ENCODE peak calls at places on chromosomes 16 and 17, in seven cellular contexts. One of them, this sample, is unnamed.
A peak's percentile ranks its signal among the peaks of the same experiment; 100 is the strongest.

GRCh38 chr17:2028234-2028614 is 1.7 kb upstream of the DPH1 start:
- DNase-seq in HEK293T: no peak
- DNase-seq in WTC11: no peak
- DNase-seq in HCT116: no peak
- DNase-seq in HepG2: no peak
- DNase-seq in GM12878: no peak
- DNase-seq in K562: no peak
- DNase-seq in this sample: no peak

GRCh38 chr17:2611627-2612026 is 18.2 kb downstream of the PAFAH1B1 start:
- DNase-seq in HEK293T: no peak
- DNase-seq in WTC11: no peak
- DNase-seq in HCT116: no peak
- DNase-seq in HepG2: no peak
- DNase-seq in GM12878: no peak
- DNase-seq in K562: no peak
- DNase-seq in this sample: no peak

GRCh38 chr16:52721331-52721730 is 174.4 kb upstream of the TOX3 start:
- DNase-seq in HEK293T: no peak
- DNase-seq in WTC11: no peak
- DNase-seq in HCT116: no peak
- DNase-seq in HepG2: no peak
- DNase-seq in GM12878: no peak
- DNase-seq in K562: no peak
- DNase-seq in this sample: no peak

GRCh38 chr17:3692346-3692745 is 3.6 kb downstream of the P2RX5 start:
- DNase-seq in HEK293T: no peak
- DNase-seq in WTC11: peak; percentile 61
- DNase-seq in HCT116: no peak
- DNase-seq in HepG2: no peak
- DNase-seq in GM12878: no peak
- DNase-seq in K562: peak; percentile 39
- DNase-seq in this sample: peak; percentile 59

GRCh38 chr17:17575360-17576251 is 15.9 kb downstream of the PEMT start:
- DNase-seq in HEK293T: no peak
- DNase-seq in WTC11: no peak
- DNase-seq in HCT116: no peak
- DNase-seq in HepG2: no peak
- DNase-seq in GM12878: no peak
- DNase-seq in K562: no peak
- DNase-seq in this sample: no peak

GRCh38 chr17:64534187-64534586 is 27.4 kb downstream of the CEP95 start:
- DNase-seq in HEK293T: no peak
- DNase-seq in WTC11: no peak
- DNase-seq in HCT116: no peak
- DNase-seq in HepG2: no peak
- DNase-seq in GM12878: no peak
- DNase-seq in K562: no peak
- DNase-seq in this sample: no peak

GRCh38 chr17:8892338-8892690 is 24.8 kb upstream of the PIK3R6 start:
- DNase-seq in HEK293T: no peak
- DNase-seq in WTC11: no peak
- DNase-seq in HCT116: no peak
- DNase-seq in HepG2: no peak
- DNase-seq in GM12878: peak; percentile 92
- DNase-seq in K562: no peak
- DNase-seq in this sample: no peak

GRCh38 chr16:77236063-77236511 is 36.9 kb downstream of the SYCE1L start:
- DNase-seq in HEK293T: peak; percentile 86
- DNase-seq in WTC11: peak; percentile 94
- DNase-seq in HCT116: no peak
- DNase-seq in HepG2: peak; percentile 80
- DNase-seq in GM12878: no peak
- DNase-seq in K562: peak; percentile 83
- DNase-seq in this sample: peak; percentile 79

GRCh38 chr16:72561-73537 is at the start of gene RHBDF1:
- DNase-seq in HEK293T: peak; percentile 68
- DNase-seq in WTC11: peak; percentile 74
- DNase-seq in HCT116: no peak
- DNase-seq in HepG2: no peak
- DNase-seq in GM12878: no peak
- DNase-seq in K562: peak; percentile 85
- DNase-seq in this sample: peak; percentile 76

GRCh38 chr16:50024684-50025543 is at the start of gene CNEP1R1:
- DNase-seq in HEK293T: peak; percentile 97
- DNase-seq in WTC11: peak; percentile 95
- DNase-seq in HCT116: peak; percentile 96
- DNase-seq in HepG2: peak; percentile 97
- DNase-seq in GM12878: peak; percentile 93
- DNase-seq in K562: peak; percentile 99
- DNase-seq in this sample: peak; percentile 92

GRCh38 chr17:13699261-13699660 is 97.5 kb upstream of the HS3ST3A1 start:
- DNase-seq in HEK293T: no peak
- DNase-seq in WTC11: no peak
- DNase-seq in HCT116: no peak
- DNase-seq in HepG2: no peak
- DNase-seq in GM12878: no peak
- DNase-seq in K562: no peak
- DNase-seq in this sample: no peak

GRCh38 chr16:89170346-89171215 is 967 bp upstream of the CDH15 start:
- DNase-seq in HEK293T: no peak
- DNase-seq in WTC11: peak; percentile 92
- DNase-seq in HCT116: peak; percentile 57
- DNase-seq in HepG2: no peak
- DNase-seq in GM12878: no peak
- DNase-seq in K562: no peak
- DNase-seq in this sample: peak; percentile 44
- TF ChIP-seq SP1 in HEK293T: no peak
- TF ChIP-seq SP1 in WTC11: no peak
- TF ChIP-seq SP1 in HCT116: no peak
- TF ChIP-seq SP1 in HepG2: no peak
- TF ChIP-seq SP1 in GM12878: no peak
- TF ChIP-seq SP1 in K562: no peak
- TF ChIP-seq SP1 in this sample: no peak

GRCh38 chr17:79038545-79039135 is 14.7 kb downstream of the C1QTNF1 start:
- DNase-seq in HEK293T: no peak
- DNase-seq in WTC11: no peak
- DNase-seq in HCT116: no peak
- DNase-seq in HepG2: no peak
- DNase-seq in GM12878: no peak
- DNase-seq in K562: no peak
- DNase-seq in this sample: no peak
- TF ChIP-seq SP1 in HEK293T: no peak
- TF ChIP-seq SP1 in WTC11: no peak
- TF ChIP-seq SP1 in HCT116: no peak
- TF ChIP-seq SP1 in HepG2: no peak
- TF ChIP-seq SP1 in GM12878: no peak
- TF ChIP-seq SP1 in K562: no peak
- TF ChIP-seq SP1 in this sample: no peak

GRCh38 chr17:43810226-43810715 is 22.7 kb downstream of the MPP3 start:
- DNase-seq in HEK293T: no peak
- DNase-seq in WTC11: no peak
- DNase-seq in HCT116: no peak
- DNase-seq in HepG2: no peak
- DNase-seq in GM12878: no peak
- DNase-seq in K562: no peak
- DNase-seq in this sample: no peak
- TF ChIP-seq SP1 in HEK293T: no peak
- TF ChIP-seq SP1 in WTC11: no peak
- TF ChIP-seq SP1 in HCT116: no peak
- TF ChIP-seq SP1 in HepG2: no peak
- TF ChIP-seq SP1 in GM12878: no peak
- TF ChIP-seq SP1 in K562: no peak
- TF ChIP-seq SP1 in this sample: no peak

GRCh38 chr16:84254080-84254479 is 14.3 kb upstream of the KCNG4 start:
- DNase-seq in HEK293T: no peak
- DNase-seq in WTC11: no peak
- DNase-seq in HCT116: no peak
- DNase-seq in HepG2: no peak
- DNase-seq in GM12878: no peak
- DNase-seq in K562: no peak
- DNase-seq in this sample: no peak
- TF ChIP-seq SP1 in HEK293T: no peak
- TF ChIP-seq SP1 in WTC11: no peak
- TF ChIP-seq SP1 in HCT116: no peak
- TF ChIP-seq SP1 in HepG2: no peak
- TF ChIP-seq SP1 in GM12878: no peak
- TF ChIP-seq SP1 in K562: no peak
- TF ChIP-seq SP1 in this sample: no peak

GRCh38 chr17:49333806-49334205 is 28.2 kb downstream of the ZNF652 start:
- DNase-seq in HEK293T: no peak
- DNase-seq in WTC11: no peak
- DNase-seq in HCT116: no peak
- DNase-seq in HepG2: no peak
- DNase-seq in GM12878: no peak
- DNase-seq in K562: no peak
- DNase-seq in this sample: no peak

GRCh38 chr17:49325980-49326379 is 36.1 kb downstream of the ZNF652 start:
- DNase-seq in HEK293T: no peak
- DNase-seq in WTC11: no peak
- DNase-seq in HCT116: no peak
- DNase-seq in HepG2: no peak
- DNase-seq in GM12878: no peak
- DNase-seq in K562: no peak
- DNase-seq in this sample: no peak

DNA sequence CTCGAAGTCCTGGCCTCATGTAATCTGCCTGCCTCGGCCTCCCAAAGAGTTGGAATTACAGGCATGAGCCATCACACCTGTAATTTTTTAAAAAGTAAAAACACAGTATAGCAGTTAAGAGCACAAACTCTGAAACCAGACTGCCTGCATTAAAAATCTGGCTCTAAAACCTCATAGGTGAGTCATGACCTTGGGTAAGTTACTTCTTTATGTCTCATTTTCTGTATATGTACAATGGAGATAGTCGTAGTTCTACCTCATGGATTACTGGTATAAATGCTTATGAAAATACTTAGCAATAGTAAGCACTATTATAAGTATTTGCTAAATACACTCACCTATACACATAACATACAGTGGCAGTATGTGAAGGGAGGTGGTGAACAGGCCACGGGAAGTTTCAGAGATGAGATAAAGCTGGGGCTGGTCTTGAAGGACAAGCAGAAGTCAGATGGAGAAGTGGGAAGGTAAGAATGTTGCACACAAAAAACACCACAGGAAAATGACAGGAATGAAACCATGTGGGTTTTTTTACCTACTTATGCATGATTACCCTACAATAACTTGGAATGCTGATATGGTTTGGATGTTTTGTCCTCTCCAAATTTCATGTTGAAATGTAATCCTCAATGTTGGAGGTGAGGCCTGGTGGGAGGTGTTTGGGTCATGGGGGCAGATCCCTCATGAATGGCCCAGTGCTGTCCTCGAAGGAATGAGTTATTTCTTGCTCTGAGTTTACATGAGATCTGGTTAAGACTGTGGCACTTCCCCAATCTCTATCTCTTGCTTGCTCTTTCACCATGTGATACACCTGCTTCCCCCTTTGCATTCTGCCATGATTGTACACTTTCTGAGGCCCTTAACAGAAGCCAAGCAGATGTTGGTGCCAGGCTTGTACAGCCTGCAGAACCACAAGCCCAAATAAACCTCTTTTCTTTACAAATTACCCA is 33.9 kb downstream of the ZNF652 start:
- DNase-seq in HEK293T: no peak
- DNase-seq in WTC11: no peak
- DNase-seq in HCT116: no peak
- DNase-seq in HepG2: no peak
- DNase-seq in GM12878: no peak
- DNase-seq in K562: peak; percentile 21
- DNase-seq in this sample: no peak
- TF ChIP-seq SP1 in HEK293T: no peak
- TF ChIP-seq SP1 in WTC11: no peak
- TF ChIP-seq SP1 in HCT116: no peak
- TF ChIP-seq SP1 in HepG2: no peak
- TF ChIP-seq SP1 in GM12878: no peak
- TF ChIP-seq SP1 in K562: no peak
- TF ChIP-seq SP1 in this sample: no peak

DNA sequence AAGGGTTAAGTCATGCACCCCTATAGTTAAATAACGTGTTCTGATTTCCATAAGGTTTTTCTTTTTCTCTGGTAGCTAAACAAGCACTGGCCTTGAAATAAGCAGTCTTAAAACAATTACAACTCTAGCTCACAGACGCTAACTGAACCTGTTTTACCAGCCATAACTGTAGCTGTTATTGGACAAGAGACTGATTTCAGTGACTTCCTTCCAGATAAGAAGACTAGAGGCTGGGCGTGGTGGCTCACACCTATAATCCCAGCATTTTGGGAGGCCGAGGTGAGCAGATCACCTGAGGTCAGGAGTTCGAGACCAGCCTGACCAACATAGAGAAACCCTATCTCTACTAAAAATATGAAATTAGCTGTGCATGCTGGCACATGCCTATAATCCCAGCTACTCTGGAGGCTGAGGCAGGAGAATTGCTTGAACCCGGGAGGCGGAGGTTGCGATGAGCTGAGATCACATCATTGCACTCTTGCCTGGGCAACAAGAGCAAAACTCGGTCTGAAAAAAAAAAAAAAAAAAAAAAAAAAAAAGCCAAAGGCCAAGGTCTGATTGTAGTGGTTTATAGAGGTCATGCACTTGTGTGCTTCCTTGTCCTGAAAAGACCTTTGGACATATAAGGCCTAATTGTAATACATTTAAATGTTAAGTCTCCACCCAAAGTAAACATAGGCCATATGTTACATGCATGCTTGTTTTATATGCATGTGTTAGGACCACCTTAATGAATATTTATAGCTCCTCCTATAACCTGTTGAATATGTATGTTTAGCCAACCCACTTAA is 319.5 kb upstream of the CA10 start:
- DNase-seq in HEK293T: no peak
- DNase-seq in WTC11: no peak
- DNase-seq in HCT116: no peak
- DNase-seq in HepG2: no peak
- DNase-seq in GM12878: no peak
- DNase-seq in K562: no peak
- DNase-seq in this sample: no peak
- TF ChIP-seq SP1 in HEK293T: no peak
- TF ChIP-seq SP1 in WTC11: no peak
- TF ChIP-seq SP1 in HCT116: no peak
- TF ChIP-seq SP1 in HepG2: no peak
- TF ChIP-seq SP1 in GM12878: no peak
- TF ChIP-seq SP1 in K562: no peak
- TF ChIP-seq SP1 in this sample: no peak

DNA sequence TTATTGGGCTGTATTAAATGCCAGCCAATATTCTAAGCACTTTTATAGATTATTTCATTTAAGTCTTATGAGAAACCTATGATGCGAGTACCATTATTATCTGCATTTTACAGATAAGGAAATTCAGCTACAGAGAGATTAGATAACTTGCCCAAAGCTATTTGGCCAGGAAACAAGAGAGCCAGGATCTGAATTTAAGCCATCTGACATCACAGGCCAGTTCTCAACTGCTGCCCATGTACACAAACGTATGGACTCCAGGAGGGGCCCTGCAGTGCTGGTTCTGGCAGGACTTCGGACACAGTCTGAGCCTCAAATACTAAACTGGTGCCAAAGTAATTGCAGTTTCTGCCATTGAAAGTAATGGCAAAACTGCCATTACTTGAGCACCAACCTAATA is 40.2 kb downstream of the CPPED1 start:
- DNase-seq in HEK293T: no peak
- DNase-seq in WTC11: no peak
- DNase-seq in HCT116: no peak
- DNase-seq in HepG2: peak; percentile 65
- DNase-seq in GM12878: no peak
- DNase-seq in K562: no peak
- DNase-seq in this sample: no peak
- TF ChIP-seq SP1 in HEK293T: no peak
- TF ChIP-seq SP1 in WTC11: no peak
- TF ChIP-seq SP1 in HCT116: no peak
- TF ChIP-seq SP1 in HepG2: no peak
- TF ChIP-seq SP1 in GM12878: no peak
- TF ChIP-seq SP1 in K562: no peak
- TF ChIP-seq SP1 in this sample: no peak

This sample was measured in H1.